ENCODE peak calls at places on chromosomes 13 and 19, in eight cellular contexts. R is PC-3; E is stimulated activated naive CD4-positive, alpha-beta T cell; G is stimulated activated CD4-positive, alpha-beta T cell treated with anti-CD3 and anti-CD28 coated beads, Interleukin-15, amount 100 ng/mL, for 1 hour; L is AG09309; C is stimulated activated CD8-positive, alpha-beta memory T cell treated with anti-CD3 and anti-CD28 coated beads, Interleukin-4, amount 100 ng/mL, for 4 hours; X is LNCaP clone FGC; I is DMS 273 treated with DMSO at 0.1 percent for 48 hours. A is an unnamed sample.

GRCh38 chr13:109749365-109749764 is 37.0 kb downstream of the IRS2 start:
- DNase-seq in R (no peak), E (no peak), G (no peak), L (no peak), C (no peak), X (no peak), I (no peak), A (no peak)

GRCh38 chr19:16631465-16631864 is 3.5 kb upstream of the MED26 start:
- DNase-seq in R (no peak), E (no peak), G (no peak), L (no peak), C (no peak), X (no peak), I (no peak), A (no peak)

GRCh38 chr19:12731337-12731736 is 3.1 kb downstream of the TRIR start:
- DNase-seq in R (no peak), E (no peak), G (no peak), L (no peak), C (no peak), X (no peak), I (no peak), A (no peak)

GRCh38 chr13:112729408-112729807 is 39.6 kb downstream of the ATP11A start:
- DNase-seq in R (no peak), E (no peak), G (no peak), L (no peak), C (no peak), X (no peak), I (no peak), A (no peak)

GRCh38 chr19:16263115-16263839 is 61.3 kb upstream of the KLF2 start:
- DNase-seq in R (no peak), E (no peak), G (no peak), L (no peak), C (no peak), X (no peak), I (no peak), A (no peak)

GRCh38 chr13:106373989-106374572 is 161.4 kb downstream of the EFNB2 start:
- DNase-seq in R (no peak), E (no peak), G (no peak), L (peak; percentile 39), C (no peak), X (no peak), I (no peak), A (no peak)

GRCh38 chr13:113903361-113903760 is 39.5 kb upstream of the GAS6 start:
- DNase-seq in R (no peak), E (no peak), G (no peak), L (no peak), C (no peak), X (no peak), I (no peak), A (no peak)

GRCh38 chr19:38728752-38729541 is 15.3 kb downstream of the CAPN12 start:
- DNase-seq in R (no peak), E (no peak), G (no peak), L (no peak), C (no peak), X (no peak), I (no peak), A (no peak)

GRCh38 chr13:104256701-104257100 is 1190.5 kb upstream of the SLC10A2 start:
- DNase-seq in R (no peak), E (no peak), G (no peak), L (no peak), C (no peak), X (peak; percentile 66), I (no peak), A (no peak)

GRCh38 chr13:50319603-50320296 is 304.5 kb downstream of the KCNRG start:
- DNase-seq in R (peak; percentile 75), E (no peak), G (no peak), L (peak; percentile 17), C (no peak), X (peak; percentile 96), I (no peak), A (no peak)

GRCh38 chr19:41563847-41564514 is 12.0 kb upstream of the CEACAM21 start:
- DNase-seq in R (peak; percentile 22), E (peak; percentile 49), G (no peak), L (no peak), C (no peak), X (no peak), I (no peak), A (no peak)

GRCh38 chr19:56477429-56478338 is 539 bp upstream of the ZNF667 start:
- DNase-seq in R (peak; percentile 86), E (peak; percentile 91), G (no peak), L (peak; percentile 48), C (peak; percentile 54), X (peak; percentile 90), I (peak; percentile 47), A (peak; percentile 74)

GRCh38 chr13:110756268-110756667 is 42.8 kb downstream of the ING1 start:
- DNase-seq in R (no peak), E (no peak), G (no peak), L (peak; percentile 14), C (no peak), X (no peak), I (no peak), A (peak; percentile 57)

GRCh38 chr19:56140583-56141415 is at the start of gene ZNF444:
- DNase-seq in R (peak; percentile 99), E (peak; percentile 100), G (peak; percentile 98), L (peak; percentile 98), C (peak; percentile 99), X (peak; percentile 99), I (peak; percentile 99), A (peak; percentile 99)

GRCh38 chr19:10113964-10114650 is 2.6 kb downstream of the P2RY11 start:
- DNase-seq in R (peak; percentile 11), E (no peak), G (no peak), L (no peak), C (no peak), X (no peak), I (no peak), A (no peak)

GRCh38 chr19:55384576-55385235 is 614 bp upstream of the TMEM238 start:
- DNase-seq in R (no peak), E (no peak), G (no peak), L (no peak), C (no peak), X (no peak), I (no peak), A (no peak)

GRCh38 chr13:37457594-37457993 is 141.0 kb downstream of the POSTN start:
- DNase-seq in R (peak; percentile 34), E (no peak), G (no peak), L (no peak), C (no peak), X (no peak), I (no peak), A (no peak)

GRCh38 chr13:33514362-33514761 is 228.8 kb upstream of the STARD13 start:
- DNase-seq in R (peak; percentile 19), E (no peak), G (no peak), L (no peak), C (no peak), X (no peak), I (no peak), A (no peak)

GRCh38 chr13:68428292-68428691 is 1198.2 kb upstream of the PCDH9 start:
- DNase-seq in R (peak; percentile 17), E (no peak), G (no peak), L (no peak), C (no peak), X (no peak), I (no peak), A (no peak)

GRCh38 chr13:97030705-97031452 is 36.6 kb upstream of the OXGR1 start:
- DNase-seq in R (peak; percentile 60), E (no peak), G (no peak), L (peak; percentile 2), C (no peak), X (no peak), I (no peak), A (peak; percentile 4)

GRCh38 chr13:26616126-26616525 is 58.6 kb downstream of the WASF3 start:
- DNase-seq in R (peak; percentile 45), E (no peak), G (no peak), L (peak; percentile 35), C (no peak), X (no peak), I (no peak), A (no peak)

GRCh38 chr13:100721885-100722512 is 47.4 kb upstream of the TMTC4 start:
- DNase-seq in R (peak; percentile 63), E (peak; percentile 29), G (no peak), L (peak; percentile 4), C (no peak), X (no peak), I (no peak), A (peak; percentile 39)

GRCh38 chr13:44842158-44842557 is 147.1 kb downstream of the NUFIP1 start:
- DNase-seq in R (peak; percentile 75), E (no peak), G (no peak), L (no peak), C (no peak), X (no peak), I (no peak), A (no peak)

GRCh38 chr13:64579331-64579730 is 2650.8 kb downstream of the PCDH9 start:
- DNase-seq in R (no peak), E (no peak), G (no peak), L (no peak), C (no peak), X (no peak), I (no peak), A (no peak)

GRCh38 chr13:24995225-24995804 is 100.6 kb upstream of the PABPC3 start:
- DNase-seq in R (peak; percentile 86), E (peak; percentile 62), G (no peak), L (peak; percentile 56), C (peak; percentile 4), X (peak; percentile 65), I (peak; percentile 63), A (peak; percentile 66)

A was measured in AG04450.